ENCODE peak calls at places on chromosomes 12 and 14, in five cellular contexts. One of them, this sample, is unnamed.

GRCh38 chr12:116890330-116890729 is 9.1 kb upstream of the HRK start:
- DNase-seq in uterus: no peak
- DNase-seq in astrocyte of the cerebellum: no peak
- DNase-seq in kidney epithelial cell: no peak
- DNase-seq in IMR-90: no peak
- DNase-seq in this sample: no peak

GRCh38 chr14:35534130-35534883 is at the start of gene INSM2:
- DNase-seq in uterus: no peak
- DNase-seq in astrocyte of the cerebellum: no peak
- DNase-seq in kidney epithelial cell: no peak
- DNase-seq in IMR-90: peak
- DNase-seq in this sample: no peak

GRCh38 chr12:67483871-67484554 is 164.5 kb upstream of the DYRK2 start:
- DNase-seq in uterus: no peak
- DNase-seq in astrocyte of the cerebellum: no peak
- DNase-seq in kidney epithelial cell: no peak
- DNase-seq in IMR-90: no peak
- DNase-seq in this sample: no peak

GRCh38 chr14:43132441-43132840 is 1374.6 kb downstream of the FSCB start:
- DNase-seq in uterus: no peak
- DNase-seq in astrocyte of the cerebellum: no peak
- DNase-seq in kidney epithelial cell: no peak
- DNase-seq in IMR-90: no peak
- DNase-seq in this sample: no peak

GRCh38 chr14:65054471-65055085 is 47.7 kb downstream of the MAX start:
- DNase-seq in uterus: no peak
- DNase-seq in astrocyte of the cerebellum: no peak
- DNase-seq in kidney epithelial cell: no peak
- DNase-seq in IMR-90: no peak
- DNase-seq in this sample: no peak

GRCh38 chr12:18054925-18055324 is 35.1 kb downstream of the RERGL start:
- DNase-seq in uterus: no peak
- DNase-seq in astrocyte of the cerebellum: no peak
- DNase-seq in kidney epithelial cell: no peak
- DNase-seq in IMR-90: no peak
- DNase-seq in this sample: no peak

GRCh38 chr12:68789144-68789878 is 18.7 kb upstream of the MDM2 start:
- DNase-seq in uterus: no peak
- DNase-seq in astrocyte of the cerebellum: no peak
- DNase-seq in kidney epithelial cell: no peak
- DNase-seq in IMR-90: no peak
- DNase-seq in this sample: no peak

GRCh38 chr14:46820291-46820690 is 168.7 kb upstream of the RPL10L start:
- DNase-seq in uterus: no peak
- DNase-seq in astrocyte of the cerebellum: no peak
- DNase-seq in kidney epithelial cell: no peak
- DNase-seq in IMR-90: no peak
- DNase-seq in this sample: no peak

GRCh38 chr12:9948606-9949286 is 16.6 kb upstream of the CLEC2A start:
- DNase-seq in uterus: no peak
- DNase-seq in astrocyte of the cerebellum: no peak
- DNase-seq in kidney epithelial cell: no peak
- DNase-seq in IMR-90: no peak
- DNase-seq in this sample: no peak

GRCh38 chr14:55819610-55820304 is 239.8 kb downstream of the KTN1 start:
- DNase-seq in uterus: no peak
- DNase-seq in astrocyte of the cerebellum: no peak
- DNase-seq in kidney epithelial cell: no peak
- DNase-seq in IMR-90: no peak
- DNase-seq in this sample: no peak

GRCh38 chr14:60241091-60241490 is 7.9 kb upstream of the PPM1A start:
- DNase-seq in uterus: no peak
- DNase-seq in astrocyte of the cerebellum: no peak
- DNase-seq in kidney epithelial cell: no peak
- DNase-seq in IMR-90: no peak
- DNase-seq in this sample: no peak

GRCh38 chr12:65634626-65635331 is 189.5 kb upstream of the HMGA2 start:
- DNase-seq in uterus: no peak
- DNase-seq in astrocyte of the cerebellum: no peak
- DNase-seq in kidney epithelial cell: no peak
- DNase-seq in IMR-90: peak
- DNase-seq in this sample: no peak

GRCh38 chr14:91065266-91065665 is 4.8 kb upstream of the RPS6KA5 start:
- DNase-seq in uterus: peak
- DNase-seq in astrocyte of the cerebellum: no peak
- DNase-seq in kidney epithelial cell: no peak
- DNase-seq in IMR-90: no peak
- DNase-seq in this sample: no peak

GRCh38 chr14:91061309-91061887 is 957 bp upstream of the RPS6KA5 start:
- DNase-seq in uterus: no peak
- DNase-seq in astrocyte of the cerebellum: no peak
- DNase-seq in kidney epithelial cell: no peak
- DNase-seq in IMR-90: no peak
- DNase-seq in this sample: no peak

GRCh38 chr14:91060472-91061308 is at the start of gene RPS6KA5:
- DNase-seq in uterus: peak
- DNase-seq in astrocyte of the cerebellum: peak
- DNase-seq in kidney epithelial cell: peak
- DNase-seq in IMR-90: peak
- DNase-seq in this sample: peak

GRCh38 chr14:91063119-91063518 is 2.7 kb upstream of the RPS6KA5 start:
- DNase-seq in uterus: no peak
- DNase-seq in astrocyte of the cerebellum: no peak
- DNase-seq in kidney epithelial cell: no peak
- DNase-seq in IMR-90: no peak
- DNase-seq in this sample: no peak

DNA sequence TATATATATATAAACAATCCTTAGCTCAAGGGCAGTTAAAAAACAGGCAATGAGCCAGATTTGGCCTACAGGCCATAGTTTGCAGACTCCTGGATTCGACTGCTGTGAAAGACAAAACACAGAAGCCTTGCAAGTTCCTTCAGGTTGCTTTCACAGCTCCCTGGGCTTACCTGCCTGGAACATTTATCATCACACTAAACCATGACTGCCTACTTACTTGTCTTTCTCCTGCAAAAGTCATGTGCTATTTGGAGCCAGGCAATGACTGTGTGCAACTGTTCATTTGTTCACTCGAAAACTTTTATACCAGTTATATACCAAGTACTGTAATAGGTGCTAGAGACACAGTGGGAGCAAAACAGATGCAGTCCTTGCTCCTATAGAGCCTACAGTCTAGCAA is 2.2 kb upstream of the RPS6KA5 start:
- DNase-seq in uterus: no peak
- DNase-seq in astrocyte of the cerebellum: no peak
- DNase-seq in kidney epithelial cell: no peak
- DNase-seq in IMR-90: no peak
- DNase-seq in this sample: no peak
- H3K4me3 ChIP-seq in uterus: no peak
- H3K4me3 ChIP-seq in astrocyte of the cerebellum: no peak
- H3K4me3 ChIP-seq in kidney epithelial cell: no peak
- H3K4me3 ChIP-seq in IMR-90: no peak
- H3K4me3 ChIP-seq in this sample: no peak

GRCh38 chr12:23277831-23278230 is 652.9 kb downstream of the ETNK1 start:
- DNase-seq in uterus: no peak
- DNase-seq in astrocyte of the cerebellum: no peak
- DNase-seq in kidney epithelial cell: no peak
- DNase-seq in IMR-90: no peak
- DNase-seq in this sample: no peak
- TF ChIP-seq CTCF in uterus: no peak
- TF ChIP-seq CTCF in astrocyte of the cerebellum: no peak
- TF ChIP-seq CTCF in kidney epithelial cell: no peak
- TF ChIP-seq CTCF in IMR-90: no peak
- TF ChIP-seq CTCF in this sample: no peak

DNA sequence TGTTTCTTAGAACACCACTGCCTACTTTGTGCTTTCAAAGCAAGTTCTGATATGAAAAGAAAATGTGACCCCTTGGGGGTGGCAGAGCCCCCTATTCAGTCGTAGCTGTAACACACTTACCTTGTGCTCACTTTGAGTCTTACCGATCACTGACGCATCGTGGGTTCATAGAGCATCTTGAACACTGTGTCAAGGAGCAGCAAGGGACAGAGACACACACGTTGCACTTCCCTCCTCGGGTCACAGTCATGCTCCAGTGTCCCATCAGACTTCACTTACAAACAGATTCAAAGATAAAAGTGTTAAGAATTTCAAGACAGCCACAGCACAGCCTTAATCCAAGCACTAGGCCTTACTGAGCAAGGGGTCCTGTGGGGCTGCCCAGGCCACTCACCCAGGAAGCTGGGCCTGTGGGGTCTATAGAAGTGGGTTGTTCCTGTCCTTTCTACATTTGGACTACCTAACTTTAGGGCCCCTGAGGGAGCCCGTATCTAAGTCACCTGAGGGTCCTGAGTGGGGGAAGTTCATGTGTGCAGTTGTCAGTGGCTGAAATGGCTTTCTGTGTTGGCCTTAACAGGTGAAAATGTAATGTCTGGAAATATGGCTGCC is 75.4 kb upstream of the BDKRB2 start:
- DNase-seq in uterus: no peak
- DNase-seq in astrocyte of the cerebellum: no peak
- DNase-seq in kidney epithelial cell: no peak
- DNase-seq in IMR-90: no peak
- DNase-seq in this sample: no peak
- H3K4me3 ChIP-seq in uterus: no peak
- H3K4me3 ChIP-seq in astrocyte of the cerebellum: no peak
- H3K4me3 ChIP-seq in kidney epithelial cell: no peak
- H3K4me3 ChIP-seq in IMR-90: no peak
- H3K4me3 ChIP-seq in this sample: no peak

DNA sequence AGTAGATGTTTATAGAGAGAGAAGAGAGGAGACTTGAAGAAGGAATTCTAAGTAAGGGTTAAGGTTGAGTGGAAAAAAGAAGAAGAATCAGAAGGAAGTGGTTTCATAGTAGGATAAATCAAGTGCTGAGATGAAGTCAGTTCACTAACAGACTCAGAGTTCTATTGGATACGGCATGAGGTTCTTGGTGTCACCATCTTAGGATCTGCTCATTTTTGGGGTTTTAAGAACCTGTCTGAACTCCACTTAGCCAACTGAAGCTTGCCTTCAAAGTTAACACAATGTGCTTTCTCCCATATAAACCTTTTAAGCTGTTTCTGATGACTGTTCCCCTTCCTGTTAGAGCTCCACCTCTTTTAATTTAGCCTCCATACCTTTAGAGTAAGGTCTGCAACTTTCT is 152.6 kb downstream of the PRKCH start:
- DNase-seq in uterus: no peak
- DNase-seq in astrocyte of the cerebellum: no peak
- DNase-seq in kidney epithelial cell: no peak
- DNase-seq in IMR-90: no peak
- DNase-seq in this sample: no peak
- TF ChIP-seq CTCF in uterus: no peak
- TF ChIP-seq CTCF in astrocyte of the cerebellum: no peak
- TF ChIP-seq CTCF in kidney epithelial cell: no peak
- TF ChIP-seq CTCF in IMR-90: no peak
- TF ChIP-seq CTCF in this sample: no peak

DNA sequence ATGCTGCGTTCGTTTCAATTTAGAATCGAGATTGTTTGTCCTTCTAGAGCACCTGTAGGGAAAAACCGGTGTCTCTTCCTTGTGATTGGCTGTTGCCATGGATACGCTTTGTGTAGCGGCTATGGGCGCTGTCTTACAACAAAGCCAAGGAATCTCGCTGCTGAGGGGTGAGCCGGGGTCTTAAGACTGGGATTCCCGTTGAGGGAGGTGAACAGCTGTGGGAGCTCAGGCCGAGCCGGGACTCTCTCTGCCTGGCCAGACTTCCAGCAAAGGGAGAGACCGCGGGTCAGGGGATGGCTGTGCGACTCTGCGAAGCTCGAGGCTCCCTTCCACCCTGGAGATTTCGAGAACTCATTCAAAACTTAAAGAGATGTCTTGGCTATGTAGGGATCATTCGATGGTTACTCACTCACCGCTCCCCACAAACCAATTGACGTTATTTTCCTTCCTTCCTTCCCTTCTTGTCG is at the start of the genes LRRIQ1 and TSPAN19:
- DNase-seq in uterus: peak
- DNase-seq in astrocyte of the cerebellum: peak
- DNase-seq in kidney epithelial cell: peak
- DNase-seq in IMR-90: peak
- DNase-seq in this sample: peak
- H3K4me3 ChIP-seq in uterus: peak
- H3K4me3 ChIP-seq in astrocyte of the cerebellum: peak
- H3K4me3 ChIP-seq in kidney epithelial cell: peak
- H3K4me3 ChIP-seq in IMR-90: peak
- H3K4me3 ChIP-seq in this sample: peak

DNA sequence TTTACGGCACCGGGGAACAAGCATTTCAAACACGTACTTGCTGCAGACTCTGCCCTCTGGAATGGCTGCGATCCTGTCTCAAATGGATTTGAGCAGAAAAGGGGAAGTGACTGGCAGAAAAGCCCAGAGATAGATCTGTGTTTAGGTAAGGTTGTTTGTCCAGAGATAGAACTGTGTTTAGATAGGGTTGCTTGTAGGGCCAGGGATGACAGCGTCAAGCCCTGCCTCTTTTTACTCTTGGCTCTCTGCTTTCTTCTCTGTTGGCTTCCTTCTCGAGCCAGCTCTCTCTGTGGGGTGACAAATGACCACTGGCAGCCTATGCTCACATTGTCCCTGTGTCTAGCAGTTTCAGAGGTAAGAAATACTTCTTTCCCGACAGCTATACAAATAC is 11.4 kb downstream of the DGLUCY start:
- DNase-seq in uterus: no peak
- DNase-seq in astrocyte of the cerebellum: no peak
- DNase-seq in kidney epithelial cell: no peak
- DNase-seq in IMR-90: no peak
- DNase-seq in this sample: no peak
- TF ChIP-seq CTCF in uterus: no peak
- TF ChIP-seq CTCF in astrocyte of the cerebellum: no peak
- TF ChIP-seq CTCF in kidney epithelial cell: no peak
- TF ChIP-seq CTCF in IMR-90: no peak
- TF ChIP-seq CTCF in this sample: no peak

GRCh38 chr14:100067971-100068959 is 3.0 kb downstream of the EVL start:
- DNase-seq in uterus: no peak
- DNase-seq in astrocyte of the cerebellum: no peak
- DNase-seq in kidney epithelial cell: no peak
- DNase-seq in IMR-90: peak
- DNase-seq in this sample: peak

GRCh38 chr14:100066984-100067383 is 1.8 kb downstream of the EVL start:
- DNase-seq in uterus: no peak
- DNase-seq in astrocyte of the cerebellum: no peak
- DNase-seq in kidney epithelial cell: no peak
- DNase-seq in IMR-90: no peak
- DNase-seq in this sample: no peak

GRCh38 chr14:100069161-100069800 is 4.1 kb downstream of the EVL start:
- DNase-seq in uterus: no peak
- DNase-seq in astrocyte of the cerebellum: no peak
- DNase-seq in kidney epithelial cell: no peak
- DNase-seq in IMR-90: no peak
- DNase-seq in this sample: no peak

GRCh38 chr14:100065942-100066574 is 836 bp downstream of the EVL start:
- DNase-seq in uterus: no peak
- DNase-seq in astrocyte of the cerebellum: no peak
- DNase-seq in kidney epithelial cell: no peak
- DNase-seq in IMR-90: no peak
- DNase-seq in this sample: no peak

DNA sequence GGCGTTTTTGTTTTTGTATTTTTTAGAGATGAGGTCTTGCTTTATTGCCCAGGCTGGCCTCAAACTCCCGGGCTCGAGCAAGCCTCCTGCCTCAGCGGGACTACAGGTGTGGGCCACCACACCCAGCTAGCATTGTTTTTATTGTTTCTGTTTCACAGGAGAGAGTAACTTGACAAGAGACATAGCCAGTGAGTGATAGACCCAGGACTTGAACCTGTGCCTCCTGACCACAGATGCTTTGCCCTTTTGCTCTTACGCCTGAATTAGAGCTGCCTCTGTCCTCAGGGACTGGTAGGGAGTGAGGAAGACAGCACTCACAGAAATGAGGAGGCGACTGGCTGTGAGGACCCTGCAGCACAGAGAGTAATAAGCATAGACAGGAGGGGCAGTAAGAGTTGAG is 2.3 kb downstream of the EVL start:
- DNase-seq in uterus: no peak
- DNase-seq in astrocyte of the cerebellum: no peak
- DNase-seq in kidney epithelial cell: no peak
- DNase-seq in IMR-90: no peak
- DNase-seq in this sample: no peak
- H3K4me3 ChIP-seq in uterus: no peak
- H3K4me3 ChIP-seq in astrocyte of the cerebellum: no peak
- H3K4me3 ChIP-seq in kidney epithelial cell: no peak
- H3K4me3 ChIP-seq in IMR-90: no peak
- H3K4me3 ChIP-seq in this sample: no peak

This sample was measured in HFF-Myc.